ENCODE peak calls at places on chromosomes 12 and 14, in six cellular contexts. D, M, T, S, C and O are unnamed samples.

GRCh38 chr14:40623641-40624040 is 983.0 kb upstream of the LRFN5 start:
- DNase-seq in D (no peak), M (no peak), T (no peak), S (no peak), C (no peak), O (no peak)

GRCh38 chr14:63677891-63678379 is 36.3 kb upstream of the WDR89 start:
- DNase-seq in D (no peak), M (no peak), T (no peak), S (peak; percentile 80), C (peak; percentile 21), O (no peak)

GRCh38 chr14:48693793-48694192 is 892.4 kb downstream of the RPS29 start:
- DNase-seq in D (no peak), M (no peak), T (no peak), S (no peak), C (no peak), O (no peak)

GRCh38 chr12:31226639-31227038 is 99.3 kb downstream of the SINHCAF start:
- DNase-seq in D (no peak), M (no peak), T (peak; percentile 57), S (no peak), C (no peak), O (peak; percentile 63)

GRCh38 chr12:89962648-89963047 is 254.0 kb upstream of the ATP2B1 start:
- DNase-seq in D (no peak), M (no peak), T (no peak), S (no peak), C (peak; percentile 64), O (no peak)

GRCh38 chr14:23056956-23057756 is at the start of gene CDH24:
- DNase-seq in D (peak; percentile 65), M (peak; percentile 86), T (peak; percentile 82), S (peak; percentile 70), C (peak; percentile 87), O (peak; percentile 81)

GRCh38 chr14:104460920-104461651 is 118.5 kb upstream of the C14orf180 start:
- DNase-seq in D (peak; percentile 73), M (peak; percentile 38), T (no peak), S (no peak), C (no peak), O (peak; percentile 44)

GRCh38 chr14:68497016-68497415 is 295.9 kb downstream of the ZFP36L1 start:
- DNase-seq in D (no peak), M (no peak), T (no peak), S (no peak), C (no peak), O (no peak)

GRCh38 chr14:61080591-61081010 is 99.6 kb downstream of the SLC38A6 start:
- DNase-seq in D (peak; percentile 39), M (no peak), T (no peak), S (no peak), C (peak; percentile 66), O (no peak)

GRCh38 chr12:26689281-26689841 is 143.6 kb downstream of the ITPR2 start:
- DNase-seq in D (no peak), M (no peak), T (no peak), S (no peak), C (no peak), O (no peak)

GRCh38 chr12:91677556-91677955 is 468.1 kb downstream of the BTG1 start:
- DNase-seq in D (no peak), M (no peak), T (no peak), S (no peak), C (no peak), O (no peak)

GRCh38 chr12:56687225-56688128 is 607 bp downstream of the PTGES3 start:
- DNase-seq in D (peak; percentile 28), M (peak; percentile 46), T (peak; percentile 84), S (peak; percentile 66), C (peak; percentile 86), O (peak; percentile 29)

GRCh38 chr12:49809369-49810158 is 18.6 kb downstream of the NCKAP5L start:
- DNase-seq in D (no peak), M (peak; percentile 42), T (no peak), S (no peak), C (no peak), O (peak; percentile 30)

GRCh38 chr14:96253140-96253539 is 2.9 kb upstream of the BDKRB1 start:
- DNase-seq in D (peak; percentile 46), M (no peak), T (no peak), S (no peak), C (no peak), O (no peak)

GRCh38 chr14:78448483-78449094 is 278.4 kb downstream of the NRXN3 start:
- DNase-seq in D (peak; percentile 77), M (peak; percentile 52), T (peak; percentile 43), S (peak; percentile 25), C (peak; percentile 74), O (peak; percentile 65)

GRCh38 chr12:66823857-66824570 is 145.1 kb upstream of the GRIP1 start:
- DNase-seq in D (no peak), M (peak; percentile 22), T (peak; percentile 40), S (peak; percentile 62), C (no peak), O (no peak)

GRCh38 chr14:81509838-81510452 is 23.7 kb downstream of the SEL1L start:
- DNase-seq in D (no peak), M (no peak), T (no peak), S (no peak), C (no peak), O (no peak)

GRCh38 chr12:131466306-131466705 is 244.6 kb upstream of the SFSWAP start:
- DNase-seq in D (peak; percentile 12), M (no peak), T (no peak), S (no peak), C (no peak), O (no peak)

GRCh38 chr14:37056473-37056872 is 115.9 kb downstream of the SLC25A21 start:
- DNase-seq in D (no peak), M (no peak), T (no peak), S (no peak), C (no peak), O (no peak)

GRCh38 chr12:28035483-28035882 is 63.0 kb upstream of the PTHLH start:
- DNase-seq in D (no peak), M (no peak), T (no peak), S (no peak), C (no peak), O (no peak)

GRCh38 chr12:71935594-71935993 is 3.1 kb upstream of the TPH2 start:
- DNase-seq in D (no peak), M (no peak), T (no peak), S (no peak), C (no peak), O (no peak)

GRCh38 chr12:52185400-52185967 is 6.3 kb downstream of the KRT80 start:
- DNase-seq in D (no peak), M (no peak), T (no peak), S (no peak), C (no peak), O (no peak)

GRCh38 chr12:121990692-121991603 is 30.7 kb upstream of the BCL7A start:
- DNase-seq in D (no peak), M (no peak), T (no peak), S (no peak), C (no peak), O (no peak)

GRCh38 chr14:105844047-105844630 is 317.8 kb downstream of the TMEM121 start:
- DNase-seq in D (peak; percentile 8), M (no peak), T (no peak), S (no peak), C (peak; percentile 38), O (no peak)

DNA sequence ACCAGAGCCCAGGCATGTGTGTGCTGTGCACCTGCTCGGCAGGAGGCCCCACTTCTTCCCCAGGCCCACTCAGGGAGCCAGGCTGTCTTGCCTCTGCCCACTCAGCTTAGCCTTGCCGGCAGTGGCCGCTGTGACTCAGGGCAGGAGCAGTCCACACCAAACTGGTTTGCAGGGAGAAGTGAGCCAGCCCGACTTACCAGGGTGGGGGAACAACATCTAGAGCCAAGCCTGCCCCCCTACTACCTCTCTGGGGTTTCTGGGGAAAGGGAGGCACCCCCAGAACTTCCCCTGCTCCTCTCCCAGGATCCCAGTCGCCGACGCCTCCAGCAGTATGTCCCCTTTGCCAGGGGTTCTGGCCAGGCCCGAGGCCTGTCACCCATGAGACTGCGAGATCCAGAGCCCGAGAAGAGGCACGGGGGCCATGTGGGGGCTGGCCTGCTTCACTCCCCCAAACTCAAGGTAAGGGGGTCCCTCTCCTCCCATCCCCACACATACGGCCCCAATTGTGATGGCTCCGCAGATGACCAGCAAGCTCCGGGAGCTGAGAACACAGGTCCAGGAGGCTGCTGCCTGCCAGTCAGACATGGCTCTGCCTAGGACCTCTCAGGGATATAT is 3.0 kb downstream of the PLEKHG6 start:
- DNase-seq in D (peak; percentile 28), M (no peak), T (no peak), S (no peak), C (no peak), O (no peak)
- TF ChIP-seq CTCF in D (no peak), M (no peak), T (no peak), S (no peak), C (no peak), O (no peak)

GRCh38 chr14:87017335-87017734 is 975.6 kb downstream of the GALC start:
- DNase-seq in D (no peak), M (no peak), T (no peak), S (no peak), C (no peak), O (no peak)

GRCh38 chr14:87018294-87018693 is 974.7 kb downstream of the GALC start:
- DNase-seq in D (no peak), M (no peak), T (no peak), S (no peak), C (no peak), O (no peak)

GRCh38 chr14:87014854-87015253 is 978.1 kb downstream of the GALC start:
- DNase-seq in D (no peak), M (no peak), T (no peak), S (no peak), C (no peak), O (peak; percentile 9)

GRCh38 chr14:87013583-87013982 is 979.4 kb downstream of the GALC start:
- DNase-seq in D (no peak), M (no peak), T (no peak), S (no peak), C (no peak), O (no peak)
- H3K27ac ChIP-seq in D (no peak overlapping the region), M (no peak overlapping the region), T (no peak overlapping the region), S (no peak overlapping the region), C (no peak overlapping the region), O (no peak overlapping the region)

GRCh38 chr14:97273540-97273939 is 476.4 kb downstream of the VRK1 start:
- DNase-seq in D (no peak), M (no peak), T (no peak), S (no peak), C (no peak), O (no peak)
- TF ChIP-seq CTCF in D (peak; percentile 38), M (no peak), T (no peak), S (no peak), C (no peak), O (peak; percentile 18)

DNA sequence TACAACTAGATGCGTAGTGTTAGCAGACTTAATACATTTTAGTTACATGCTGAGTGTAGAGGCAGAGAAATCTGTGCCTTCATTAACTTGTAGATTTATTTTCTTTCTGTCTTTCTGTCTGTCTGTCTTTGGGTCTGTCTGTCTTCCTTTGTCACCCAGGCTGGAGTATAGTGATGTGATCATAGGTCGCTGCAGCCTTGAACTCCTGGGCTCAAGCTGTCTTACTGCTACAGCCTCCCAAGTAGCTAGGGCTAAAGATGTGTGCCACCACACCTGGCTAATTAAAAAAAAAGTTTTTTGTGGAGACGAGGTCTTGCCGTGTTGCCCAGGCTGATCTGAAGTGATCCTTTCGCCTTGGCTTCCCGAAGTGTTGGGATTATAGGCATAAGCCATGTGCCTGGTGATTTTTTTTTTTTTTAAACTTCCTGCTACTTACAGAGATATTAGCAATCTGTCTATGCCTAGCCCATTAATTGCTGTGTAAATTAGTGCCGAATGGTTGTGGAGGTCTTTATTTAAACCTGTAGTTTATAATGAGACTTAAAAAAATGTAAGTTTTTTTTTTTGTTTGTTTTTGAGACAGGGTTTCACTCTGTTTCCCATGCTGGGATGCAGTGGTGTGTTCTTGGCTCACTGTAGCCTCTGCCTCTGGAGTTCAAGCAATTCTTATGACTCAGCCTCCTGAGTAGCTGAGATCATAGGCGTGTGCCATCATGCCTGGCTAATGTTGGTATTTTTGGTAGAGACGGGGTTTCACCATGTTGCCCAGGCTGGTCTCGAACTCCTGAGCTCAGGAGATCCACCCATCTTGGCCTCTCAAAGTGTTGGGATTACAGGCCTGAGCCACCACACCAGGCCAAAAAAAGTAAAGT is 22.8 kb downstream of the ERC1 start:
- DNase-seq in D (no peak), M (no peak), T (peak; percentile 5), S (no peak), C (no peak), O (peak; percentile 9)
- H3K27ac ChIP-seq in D (no peak overlapping the region), M (no peak overlapping the region), T (no peak overlapping the region), S (no peak overlapping the region), C (no peak overlapping the region), O (no peak overlapping the region)